ENCODE peak calls at places on chromosome 22, in six cellular contexts. V is neuronal stem cell, X is IMR-90, C is H9, O is H1, L is mesendoderm. I is an unnamed sample.

GRCh38 chr22:20084547-20085413 is 4.7 kb downstream of the DGCR8 start:
- DNase-seq in V (peak; percentile 40), X (no peak), C (peak; percentile 83), O (peak; percentile 82), L (peak; percentile 68), I (no peak)

GRCh38 chr22:38383417-38383816 is 66.2 kb upstream of the CSNK1E start:
- DNase-seq in V (no peak), X (no peak), C (no peak), O (no peak), L (no peak), I (no peak)

GRCh38 chr22:33202455-33202854 is 144.3 kb upstream of the SYN3 start:
- DNase-seq in V (no peak), X (no peak), C (no peak), O (no peak), L (no peak), I (no peak)

GRCh38 chr22:17980638-17981051 is 43.7 kb downstream of the MICAL3 start:
- DNase-seq in V (no peak), X (peak; percentile 48), C (no peak), O (no peak), L (no peak), I (peak; percentile 74)

GRCh38 chr22:26718905-26719304 is 61.5 kb downstream of the MIAT start:
- DNase-seq in V (no peak), X (peak; percentile 91), C (no peak), O (no peak), L (no peak), I (no peak)

GRCh38 chr22:40818192-40818746 is 877 bp downstream of the SLC25A17 start:
- DNase-seq in V (no peak), X (no peak), C (no peak), O (no peak), L (peak; percentile 4), I (no peak)

GRCh38 chr22:38355275-38355674 is 38.0 kb upstream of the CSNK1E start:
- DNase-seq in V (no peak), X (no peak), C (no peak), O (peak; percentile 45), L (no peak), I (no peak)

GRCh38 chr22:20432244-20432686 is 5.4 kb downstream of the SCARF2 start:
- DNase-seq in V (no peak), X (no peak), C (no peak), O (no peak), L (no peak), I (no peak)

GRCh38 chr22:47102081-47102480 is 339.6 kb downstream of the TBC1D22A start:
- DNase-seq in V (no peak), X (no peak), C (no peak), O (no peak), L (no peak), I (peak; percentile 81)

GRCh38 chr22:21980547-21980946 is 2.0 kb downstream of the TOP3B start:
- DNase-seq in V (no peak), X (no peak), C (no peak), O (no peak), L (no peak), I (no peak)

GRCh38 chr22:37633082-37633692 is 6.3 kb upstream of the SH3BP1 start:
- DNase-seq in V (no peak), X (no peak), C (no peak), O (no peak), L (no peak), I (no peak)

GRCh38 chr22:17115927-17116326 is 5.2 kb downstream of the TMEM121B start:
- DNase-seq in V (no peak), X (no peak), C (no peak), O (no peak), L (no peak), I (no peak)

DNA sequence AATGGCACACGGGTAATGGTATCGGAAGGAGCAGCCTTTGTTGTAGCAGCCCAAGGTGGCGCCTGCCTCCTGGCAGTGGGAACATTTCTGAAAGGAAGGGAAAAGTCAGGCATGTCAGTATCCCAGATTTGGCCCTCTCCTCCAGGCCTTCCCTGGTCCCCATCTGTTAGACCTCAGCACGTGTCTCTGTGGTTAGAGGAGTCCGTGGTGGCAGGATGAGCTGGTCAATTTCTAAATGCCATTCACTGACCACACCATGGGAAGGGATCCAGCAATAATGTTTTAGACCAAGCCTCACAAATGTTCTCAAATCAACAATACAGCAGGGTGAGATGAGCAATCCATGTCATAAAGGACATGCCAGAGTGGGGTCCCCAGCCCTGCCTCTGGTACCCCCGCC is 49.0 kb upstream of the CYP2D6 start:
- DNase-seq in V (no peak), X (peak; percentile 88), C (no peak), O (no peak), L (no peak), I (no peak)
- H3K27ac ChIP-seq in V (no peak overlapping the region), X (no peak overlapping the region), C (no peak overlapping the region), O (no peak overlapping the region), L (no peak overlapping the region), I (no peak overlapping the region)

DNA sequence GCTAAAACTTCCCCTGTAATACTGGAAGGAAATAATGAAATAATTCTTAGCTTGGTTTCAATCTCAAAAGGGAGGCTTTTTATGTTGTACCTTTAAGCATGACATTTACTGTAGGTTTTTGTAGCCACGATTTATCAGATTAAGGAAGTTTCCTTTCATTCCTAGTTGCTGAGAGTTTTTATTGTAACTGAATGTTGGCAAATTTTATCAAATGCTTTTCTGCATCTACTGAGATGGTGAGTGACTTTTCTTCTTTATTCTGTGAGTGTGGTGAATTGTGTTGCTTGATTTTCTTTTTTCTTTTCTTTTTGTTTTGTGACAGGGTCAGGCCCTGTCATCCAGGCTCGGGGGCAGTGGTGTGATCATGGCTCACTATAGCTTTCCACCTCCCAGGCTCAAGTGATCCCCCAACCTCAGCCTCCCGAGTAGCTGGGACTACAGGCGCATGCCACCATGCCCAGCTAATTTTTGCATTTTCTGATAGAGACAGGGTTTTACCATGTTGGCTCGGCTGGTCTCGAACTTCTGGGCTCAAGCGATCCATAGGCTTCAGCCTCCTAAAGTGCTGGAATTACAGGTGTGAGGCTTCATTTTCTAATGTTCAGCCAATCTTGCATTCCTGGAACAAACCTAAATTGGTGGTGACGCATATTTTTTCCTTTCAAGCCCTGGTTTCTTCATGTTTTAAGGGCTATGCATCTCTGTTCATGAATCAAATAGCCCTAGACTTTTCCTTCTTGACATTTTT is 26.2 kb downstream of the SUSD2 start:
- DNase-seq in V (no peak), X (no peak), C (no peak), O (no peak), L (no peak), I (no peak)
- H2BK120ac ChIP-seq in V (no peak overlapping the region), X (peak overlapping the region; percentile 97), C (no peak overlapping the region), O (peak overlapping the region; percentile 39), L (no peak overlapping the region), I (peak overlapping the region; percentile 96)

GRCh38 chr22:29798801-29799200 is 31.6 kb downstream of the UQCR10 start:
- DNase-seq in V (no peak), X (no peak), C (no peak), O (no peak), L (no peak), I (no peak)

GRCh38 chr22:29797351-29797750 is 30.2 kb downstream of the UQCR10 start:
- DNase-seq in V (no peak), X (no peak), C (no peak), O (no peak), L (no peak), I (no peak)

GRCh38 chr22:29801153-29801552 is 34.0 kb downstream of the UQCR10 start:
- DNase-seq in V (peak; percentile 8), X (no peak), C (no peak), O (no peak), L (peak; percentile 73), I (no peak)

GRCh38 chr22:29798318-29798717 is 31.1 kb downstream of the UQCR10 start:
- DNase-seq in V (no peak), X (no peak), C (no peak), O (no peak), L (no peak), I (no peak)

GRCh38 chr22:29799217-29799680 is 32.1 kb downstream of the UQCR10 start:
- DNase-seq in V (no peak), X (peak; percentile 94), C (no peak), O (no peak), L (no peak), I (peak; percentile 95)
- H3K27ac ChIP-seq in V (no peak overlapping the region), X (peak overlapping the region; percentile 86), C (no peak overlapping the region), O (peak overlapping the region; percentile 63), L (no peak overlapping the region), I (peak overlapping the region; percentile 94)

DNA sequence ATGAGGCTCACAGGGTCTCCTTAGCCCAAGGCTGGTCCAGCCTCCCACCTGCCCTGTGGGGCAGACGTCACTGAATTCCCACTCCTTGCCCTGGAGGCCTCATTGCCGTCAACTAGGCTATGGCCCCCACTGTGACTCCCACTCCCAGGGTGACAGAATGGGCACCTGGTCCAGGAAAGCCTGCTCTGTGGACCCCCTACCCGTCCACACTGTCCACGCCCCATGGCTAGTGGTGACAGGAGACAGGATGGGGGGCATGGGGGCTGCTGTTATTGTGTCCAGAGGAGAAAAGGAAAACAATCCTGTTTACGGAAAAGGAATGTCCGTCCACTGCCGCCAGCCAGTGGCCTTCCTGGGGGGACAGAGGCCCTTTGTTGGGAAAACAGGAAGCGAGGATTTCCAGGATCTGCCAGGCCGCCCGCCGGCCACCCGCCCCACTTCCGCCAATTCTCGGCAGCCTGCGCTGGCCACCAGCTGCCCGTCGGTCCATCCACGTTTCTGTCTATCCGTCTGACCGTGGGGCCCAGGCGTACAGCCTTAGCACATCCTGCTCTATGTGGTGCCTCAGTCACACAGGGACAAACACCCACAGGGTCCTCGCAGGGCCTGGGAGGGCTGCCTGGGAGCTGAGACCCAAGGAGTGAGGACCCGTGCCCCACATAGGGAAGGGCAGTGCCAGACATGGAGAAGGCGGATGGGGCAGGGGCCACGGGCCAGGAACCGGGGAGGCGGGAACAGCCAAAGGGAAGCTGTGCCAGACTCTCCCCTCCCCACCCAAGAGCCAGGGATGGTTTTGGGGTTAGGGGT is 19.5 kb downstream of the CRELD2 start:
- DNase-seq in V (no peak), X (no peak), C (no peak), O (no peak), L (no peak), I (peak; percentile 16)
- H2BK120ac ChIP-seq in V (no peak overlapping the region), X (no peak overlapping the region), C (no peak overlapping the region), O (no peak overlapping the region), L (no peak overlapping the region), I (peak overlapping the region; percentile 54)

GRCh38 chr22:45211848-45212247 is 28.8 kb downstream of the KIAA0930 start:
- DNase-seq in V (no peak), X (no peak), C (no peak), O (no peak), L (no peak), I (no peak)
- H3K27ac ChIP-seq in V (no peak overlapping the region), X (peak overlapping the region; percentile 75), C (no peak overlapping the region), O (no peak overlapping the region), L (peak overlapping the region; percentile 60), I (peak overlapping the region; percentile 3)

DNA sequence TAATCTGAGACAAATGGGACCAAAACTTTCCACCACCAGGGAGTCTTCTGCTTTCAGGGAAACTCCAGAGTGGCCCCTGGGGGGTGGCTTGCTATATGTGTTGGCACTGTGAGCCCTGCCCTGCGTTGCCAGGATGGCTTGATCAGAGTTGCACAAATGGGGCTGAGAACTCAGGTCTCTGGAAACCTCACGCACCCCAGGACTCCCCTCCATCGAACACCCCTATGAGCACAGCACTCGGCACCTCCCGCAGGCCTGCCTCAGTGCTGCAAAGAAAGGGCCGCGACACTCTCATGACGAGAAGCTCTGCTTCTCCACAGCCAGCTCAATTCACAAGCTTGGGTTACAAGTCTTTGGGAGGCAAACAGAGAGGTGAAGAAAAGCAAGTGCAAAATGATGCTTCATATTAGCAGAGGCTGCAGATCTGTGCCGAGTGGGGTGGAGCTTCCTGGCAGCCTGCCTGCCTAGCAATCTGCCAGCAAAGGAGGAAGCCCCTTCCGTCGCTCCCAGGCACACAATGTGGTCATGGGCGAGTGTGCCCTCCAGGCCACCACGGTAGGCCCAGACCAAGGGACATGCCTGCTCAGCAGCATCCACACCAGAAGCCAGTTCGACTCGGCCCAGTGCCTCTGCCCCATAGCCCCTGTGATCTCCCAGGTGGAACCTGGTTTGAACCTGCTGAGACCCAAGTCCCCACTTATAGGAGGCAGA is 55.7 kb downstream of the MYH9 start:
- DNase-seq in V (no peak), X (peak; percentile 49), C (no peak), O (no peak), L (peak; percentile 50), I (peak; percentile 28)
- H2BK120ac ChIP-seq in V (no peak overlapping the region), X (peak overlapping the region; percentile 97), C (no peak overlapping the region), O (peak overlapping the region; percentile 9), L (no peak overlapping the region), I (peak overlapping the region; percentile 94)

I was measured in trophoblast cell.